ENCODE peak calls at places on chromosomes 3 and 15, in four cellular contexts. J is stimulated activated CD4-positive, alpha-beta T cell treated with anti-CD3 and anti-CD28 coated beads, Interleukin-2, amount 100 ng/mL, for 48 hours; W is stimulated activated CD8-positive, alpha-beta memory T cell treated with anti-CD3 and anti-CD28 coated beads, Interleukin-7, amount 100 ng/mL, for 1 hour; Q is posterior cingulate gyrus. C is an unnamed sample.

GRCh38 chr3:87833039-87833377 is 225.8 kb downstream of the CGGBP1 start:
- DNase-seq in J (no peak), W (no peak), Q (no peak), C (no peak)

GRCh38 chr3:33317963-33318708 is 40.9 kb downstream of the FBXL2 start:
- DNase-seq in J (no peak), W (no peak), Q (no peak), C (no peak)

GRCh38 chr3:107641572-107642307 is 119.0 kb downstream of the BBX start:
- DNase-seq in J (no peak), W (no peak), Q (no peak), C (no peak)

GRCh38 chr3:76010252-76010651 is 224.9 kb upstream of the ZNF717 start:
- DNase-seq in J (no peak), W (no peak), Q (no peak), C (no peak)

GRCh38 chr3:30241721-30242120 is 364.7 kb upstream of the TGFBR2 start:
- DNase-seq in J (no peak), W (no peak), Q (no peak), C (no peak)

GRCh38 chr3:172074578-172074977 is 35.2 kb downstream of the FNDC3B start:
- DNase-seq in J (no peak), W (no peak), Q (no peak), C (no peak)

GRCh38 chr3:11847035-11847394 is 330 bp upstream of the TAMM41 start:
- DNase-seq in J (no peak), W (no peak), Q (no peak), C (no peak)

GRCh38 chr3:194632983-194633348 is 253 bp downstream of the TMEM44 start:
- DNase-seq in J (no peak), W (no peak), Q (no peak), C (no peak)

GRCh38 chr3:127792664-127793292 is 29.5 kb downstream of the MGLL start:
- DNase-seq in J (no peak), W (no peak), Q (no peak), C (no peak)

GRCh38 chr3:160945346-160945745 is 159.8 kb downstream of the B3GALNT1 start:
- DNase-seq in J (no peak), W (no peak), Q (no peak), C (no peak)

GRCh38 chr3:44845528-44846520 is 15.9 kb upstream of the TMEM42 start:
- DNase-seq in J (no peak), W (no peak), Q (no peak), C (no peak)

GRCh38 chr3:176953106-176954080 is 243.9 kb downstream of the TBL1XR1 start:
- DNase-seq in J (no peak), W (no peak), Q (no peak), C (no peak)

GRCh38 chr15:74414603-74415338 is 19.0 kb downstream of the SEMA7A start:
- DNase-seq in J (no peak), W (no peak), Q (no peak), C (no peak)

GRCh38 chr3:188553569-188553968 is 399.6 kb downstream of the LPP start:
- DNase-seq in J (peak), W (no peak), Q (no peak), C (no peak)

GRCh38 chr3:101100361-101101009 is 107.3 kb upstream of the ABI3BP start:
- DNase-seq in J (no peak), W (no peak), Q (no peak), C (no peak)

GRCh38 chr3:195872800-195873199 is 35.6 kb downstream of the TNK2 start:
- DNase-seq in J (no peak), W (no peak), Q (no peak), C (no peak)

GRCh38 chr15:81000626-81001179 is at the start of gene TLNRD1:
- DNase-seq in J (peak), W (peak), Q (peak), C (no peak)

GRCh38 chr3:126212629-126213375 is 32.4 kb upstream of the ALDH1L1 start:
- DNase-seq in J (no peak), W (no peak), Q (no peak), C (no peak)

GRCh38 chr3:186200746-186201145 is 91.9 kb upstream of the ETV5 start:
- DNase-seq in J (no peak), W (no peak), Q (peak), C (no peak)

GRCh38 chr15:65791335-65792129 is 561 bp downstream of the DENND4A start:
- DNase-seq in J (no peak), W (peak), Q (peak), C (no peak)